ENCODE peak calls at places on chromosomes 3 and 15, in six cellular contexts. One of them, this sample, is unnamed.

GRCh38 chr3:159844383-159844730 is 144.3 kb upstream of the IL12A start:
- DNase-seq in NCI-H1436: no peak
- DNase-seq in NCI-H1092 treated with DMSO at 0.1 percent for 48 hours: no peak
- DNase-seq in CD8-positive, alpha-beta T cell: no peak
- DNase-seq in HT-29: no peak
- DNase-seq in NCI-H510A treated with DMSO at 0.1 percent for 48 hours: no peak
- DNase-seq in this sample: no peak

GRCh38 chr15:93362821-93363220 is 273.8 kb upstream of the RGMA start:
- DNase-seq in NCI-H1436: no peak
- DNase-seq in NCI-H1092 treated with DMSO at 0.1 percent for 48 hours: no peak
- DNase-seq in CD8-positive, alpha-beta T cell: no peak
- DNase-seq in HT-29: no peak
- DNase-seq in NCI-H510A treated with DMSO at 0.1 percent for 48 hours: no peak
- DNase-seq in this sample: no peak

GRCh38 chr15:68989876-68990754 is 24.4 kb upstream of the NOX5 start:
- DNase-seq in NCI-H1436: no peak
- DNase-seq in NCI-H1092 treated with DMSO at 0.1 percent for 48 hours: no peak
- DNase-seq in CD8-positive, alpha-beta T cell: no peak
- DNase-seq in HT-29: no peak
- DNase-seq in NCI-H510A treated with DMSO at 0.1 percent for 48 hours: no peak
- DNase-seq in this sample: no peak

GRCh38 chr3:109275702-109276293 is 40.5 kb downstream of the DPPA2 start:
- DNase-seq in NCI-H1436: no peak
- DNase-seq in NCI-H1092 treated with DMSO at 0.1 percent for 48 hours: peak
- DNase-seq in CD8-positive, alpha-beta T cell: no peak
- DNase-seq in HT-29: peak
- DNase-seq in NCI-H510A treated with DMSO at 0.1 percent for 48 hours: peak
- DNase-seq in this sample: no peak

GRCh38 chr3:143847787-143848631 is at the start of gene SLC9A9:
- DNase-seq in NCI-H1436: peak
- DNase-seq in NCI-H1092 treated with DMSO at 0.1 percent for 48 hours: no peak
- DNase-seq in CD8-positive, alpha-beta T cell: peak
- DNase-seq in HT-29: no peak
- DNase-seq in NCI-H510A treated with DMSO at 0.1 percent for 48 hours: peak
- DNase-seq in this sample: peak

GRCh38 chr15:82942691-82943090 is 9.8 kb downstream of the HOMER2 start:
- DNase-seq in NCI-H1436: no peak
- DNase-seq in NCI-H1092 treated with DMSO at 0.1 percent for 48 hours: no peak
- DNase-seq in CD8-positive, alpha-beta T cell: no peak
- DNase-seq in HT-29: peak
- DNase-seq in NCI-H510A treated with DMSO at 0.1 percent for 48 hours: no peak
- DNase-seq in this sample: no peak

GRCh38 chr15:39817892-39818291 is 35.3 kb upstream of the FSIP1 start:
- DNase-seq in NCI-H1436: no peak
- DNase-seq in NCI-H1092 treated with DMSO at 0.1 percent for 48 hours: no peak
- DNase-seq in CD8-positive, alpha-beta T cell: no peak
- DNase-seq in HT-29: no peak
- DNase-seq in NCI-H510A treated with DMSO at 0.1 percent for 48 hours: no peak
- DNase-seq in this sample: no peak

GRCh38 chr3:162390891-162391290 is 894.3 kb downstream of the OTOL1 start:
- DNase-seq in NCI-H1436: no peak
- DNase-seq in NCI-H1092 treated with DMSO at 0.1 percent for 48 hours: no peak
- DNase-seq in CD8-positive, alpha-beta T cell: no peak
- DNase-seq in HT-29: no peak
- DNase-seq in NCI-H510A treated with DMSO at 0.1 percent for 48 hours: no peak
- DNase-seq in this sample: no peak

GRCh38 chr3:138314751-138315150 is 14.9 kb downstream of the NME9 start:
- DNase-seq in NCI-H1436: no peak
- DNase-seq in NCI-H1092 treated with DMSO at 0.1 percent for 48 hours: no peak
- DNase-seq in CD8-positive, alpha-beta T cell: no peak
- DNase-seq in HT-29: no peak
- DNase-seq in NCI-H510A treated with DMSO at 0.1 percent for 48 hours: no peak
- DNase-seq in this sample: no peak

GRCh38 chr3:48694610-48695051 is 8.9 kb upstream of the NCKIPSD start:
- DNase-seq in NCI-H1436: no peak
- DNase-seq in NCI-H1092 treated with DMSO at 0.1 percent for 48 hours: no peak
- DNase-seq in CD8-positive, alpha-beta T cell: no peak
- DNase-seq in HT-29: no peak
- DNase-seq in NCI-H510A treated with DMSO at 0.1 percent for 48 hours: no peak
- DNase-seq in this sample: no peak

GRCh38 chr3:169664034-169664820 is 715 bp upstream of the MECOM start:
- DNase-seq in NCI-H1436: no peak
- DNase-seq in NCI-H1092 treated with DMSO at 0.1 percent for 48 hours: no peak
- DNase-seq in CD8-positive, alpha-beta T cell: no peak
- DNase-seq in HT-29: no peak
- DNase-seq in NCI-H510A treated with DMSO at 0.1 percent for 48 hours: no peak
- DNase-seq in this sample: no peak